ENCODE peak calls at places on chromosomes 11 and 22, in seven cellular contexts. One of them, this sample, is unnamed.

GRCh38 chr11:117819096-117820040 is 5.2 kb downstream of the FXYD2 start:
- DNase-seq in non-pigmented ciliary epithelial cell: peak
- DNase-seq in foreskin fibroblast: no peak
- DNase-seq in progenitor cell of endocrine pancreas: peak
- DNase-seq in amygdala: peak
- DNase-seq in activated CD8-positive, alpha-beta T cell treated with anti-CD3 and anti-CD28 coated beads for 36 hours: peak
- DNase-seq in GM23248: peak
- DNase-seq in this sample: peak

GRCh38 chr11:73249304-73249703 is 22.8 kb upstream of the P2RY6 start:
- DNase-seq in non-pigmented ciliary epithelial cell: no peak
- DNase-seq in amygdala: no peak
- DNase-seq in activated CD8-positive, alpha-beta T cell treated with anti-CD3 and anti-CD28 coated beads for 36 hours: peak
- DNase-seq in progenitor cell of endocrine pancreas: no peak
- DNase-seq in GM23248: no peak
- DNase-seq in foreskin fibroblast: no peak
- DNase-seq in this sample: no peak

GRCh38 chr22:37316875-37317371 is 34.6 kb downstream of the CYTH4 start:
- DNase-seq in foreskin fibroblast: peak
- DNase-seq in non-pigmented ciliary epithelial cell: peak
- DNase-seq in GM23248: peak
- DNase-seq in progenitor cell of endocrine pancreas: peak
- DNase-seq in amygdala: peak
- DNase-seq in activated CD8-positive, alpha-beta T cell treated with anti-CD3 and anti-CD28 coated beads for 36 hours: peak
- DNase-seq in this sample: peak

GRCh38 chr22:43435851-43436535 is 24.2 kb downstream of the MPPED1 start:
- DNase-seq in activated CD8-positive, alpha-beta T cell treated with anti-CD3 and anti-CD28 coated beads for 36 hours: no peak
- DNase-seq in foreskin fibroblast: no peak
- DNase-seq in progenitor cell of endocrine pancreas: no peak
- DNase-seq in amygdala: no peak
- DNase-seq in non-pigmented ciliary epithelial cell: no peak
- DNase-seq in GM23248: no peak
- DNase-seq in this sample: no peak

GRCh38 chr11:129115652-129116585 is 76.2 kb downstream of the ARHGAP32 start:
- DNase-seq in GM23248: peak
- DNase-seq in foreskin fibroblast: peak
- DNase-seq in progenitor cell of endocrine pancreas: no peak
- DNase-seq in amygdala: no peak
- DNase-seq in activated CD8-positive, alpha-beta T cell treated with anti-CD3 and anti-CD28 coated beads for 36 hours: no peak
- DNase-seq in non-pigmented ciliary epithelial cell: peak
- DNase-seq in this sample: no peak

GRCh38 chr11:71116435-71117040 is 135.8 kb downstream of the SHANK2 start:
- DNase-seq in non-pigmented ciliary epithelial cell: no peak
- DNase-seq in GM23248: no peak
- DNase-seq in progenitor cell of endocrine pancreas: no peak
- DNase-seq in activated CD8-positive, alpha-beta T cell treated with anti-CD3 and anti-CD28 coated beads for 36 hours: no peak
- DNase-seq in amygdala: no peak
- DNase-seq in foreskin fibroblast: no peak
- DNase-seq in this sample: no peak

GRCh38 chr11:131811380-131811779 is 441.0 kb downstream of the NTM start:
- DNase-seq in non-pigmented ciliary epithelial cell: no peak
- DNase-seq in GM23248: no peak
- DNase-seq in activated CD8-positive, alpha-beta T cell treated with anti-CD3 and anti-CD28 coated beads for 36 hours: no peak
- DNase-seq in amygdala: no peak
- DNase-seq in foreskin fibroblast: peak
- DNase-seq in progenitor cell of endocrine pancreas: no peak
- DNase-seq in this sample: no peak

GRCh38 chr11:45369294-45369693 is 83.2 kb upstream of the SYT13 start:
- DNase-seq in progenitor cell of endocrine pancreas: no peak
- DNase-seq in foreskin fibroblast: no peak
- DNase-seq in amygdala: no peak
- DNase-seq in GM23248: no peak
- DNase-seq in activated CD8-positive, alpha-beta T cell treated with anti-CD3 and anti-CD28 coated beads for 36 hours: no peak
- DNase-seq in non-pigmented ciliary epithelial cell: no peak
- DNase-seq in this sample: no peak

GRCh38 chr11:1983601-1983961 is 14.1 kb downstream of the H19 start:
- DNase-seq in progenitor cell of endocrine pancreas: no peak
- DNase-seq in GM23248: no peak
- DNase-seq in non-pigmented ciliary epithelial cell: no peak
- DNase-seq in amygdala: no peak
- DNase-seq in foreskin fibroblast: no peak
- DNase-seq in activated CD8-positive, alpha-beta T cell treated with anti-CD3 and anti-CD28 coated beads for 36 hours: no peak
- DNase-seq in this sample: no peak

GRCh38 chr11:116563028-116563712 is 209.6 kb downstream of the BUD13 start:
- DNase-seq in foreskin fibroblast: peak
- DNase-seq in amygdala: peak
- DNase-seq in non-pigmented ciliary epithelial cell: peak
- DNase-seq in activated CD8-positive, alpha-beta T cell treated with anti-CD3 and anti-CD28 coated beads for 36 hours: no peak
- DNase-seq in GM23248: peak
- DNase-seq in progenitor cell of endocrine pancreas: no peak
- DNase-seq in this sample: no peak

GRCh38 chr11:75773595-75774353 is 5.2 kb downstream of the DGAT2 start:
- DNase-seq in amygdala: no peak
- DNase-seq in foreskin fibroblast: no peak
- DNase-seq in non-pigmented ciliary epithelial cell: no peak
- DNase-seq in activated CD8-positive, alpha-beta T cell treated with anti-CD3 and anti-CD28 coated beads for 36 hours: peak
- DNase-seq in GM23248: no peak
- DNase-seq in progenitor cell of endocrine pancreas: no peak
- DNase-seq in this sample: no peak

GRCh38 chr11:75896843-75897419 is 81.9 kb downstream of the UVRAG start:
- DNase-seq in amygdala: no peak
- DNase-seq in non-pigmented ciliary epithelial cell: peak
- DNase-seq in activated CD8-positive, alpha-beta T cell treated with anti-CD3 and anti-CD28 coated beads for 36 hours: no peak
- DNase-seq in foreskin fibroblast: peak
- DNase-seq in progenitor cell of endocrine pancreas: no peak
- DNase-seq in GM23248: peak
- DNase-seq in this sample: no peak

GRCh38 chr11:30984827-30985226 is 384.7 kb downstream of the DCDC1 start:
- DNase-seq in foreskin fibroblast: no peak
- DNase-seq in amygdala: no peak
- DNase-seq in activated CD8-positive, alpha-beta T cell treated with anti-CD3 and anti-CD28 coated beads for 36 hours: no peak
- DNase-seq in progenitor cell of endocrine pancreas: no peak
- DNase-seq in GM23248: peak
- DNase-seq in non-pigmented ciliary epithelial cell: peak
- DNase-seq in this sample: no peak

GRCh38 chr11:2741377-2742131 is 41.8 kb upstream of the KCNQ1OT1 start:
- DNase-seq in progenitor cell of endocrine pancreas: no peak
- DNase-seq in foreskin fibroblast: peak
- DNase-seq in non-pigmented ciliary epithelial cell: no peak
- DNase-seq in GM23248: peak
- DNase-seq in amygdala: no peak
- DNase-seq in activated CD8-positive, alpha-beta T cell treated with anti-CD3 and anti-CD28 coated beads for 36 hours: no peak
- DNase-seq in this sample: peak

This sample was measured in right cardiac atrium.